ENCODE peak calls at places on chromosomes 16 and 17, in six cellular contexts. V is upper lobe of right lung; I is activated T-helper 17 cell treated with anti-CD3 and anti-CD28 coated beads, Interleukin-2, amount 50 U/mL, for 72 hours; C is pancreas; X is gastroesophageal sphincter; Z is HepG2. Q is an unnamed sample.

GRCh38 chr16:54630284-54630967 is 300.2 kb upstream of the IRX5 start:
- ATAC-seq in V (no peak), I (no peak), C (no peak), Z (no peak), X (no peak), Q (no peak)

GRCh38 chr16:4574919-4575705 is 19.0 kb downstream of the C16orf96 start:
- ATAC-seq in X (no peak), V (peak), Z (peak), I (no peak), C (peak), Q (no peak)

GRCh38 chr17:38749222-38750043 is 1.3 kb upstream of the PCGF2 start:
- ATAC-seq in X (peak), Z (peak), C (peak), I (no peak), V (peak), Q (peak)

GRCh38 chr16:981695-982151 is at the start of gene SOX8:
- ATAC-seq in V (no peak), I (peak), C (no peak), Z (no peak), X (peak), Q (no peak)

GRCh38 chr17:66557193-66557592 is 254.8 kb downstream of the PRKCA start:
- ATAC-seq in C (no peak), V (no peak), Z (no peak), I (peak), X (no peak), Q (no peak)

GRCh38 chr16:84928679-84929420 is 82.5 kb downstream of the ZDHHC7 start:
- ATAC-seq in X (peak), I (no peak), Z (no peak), V (peak), C (peak), Q (peak)

GRCh38 chr17:81429813-81430510 is 34.7 kb downstream of the BAHCC1 start:
- ATAC-seq in I (no peak), X (peak), Z (no peak), C (peak), V (no peak), Q (peak)

GRCh38 chr16:73232555-73233422 is 184.9 kb upstream of the ZFHX3 start:
- ATAC-seq in X (peak), I (no peak), Z (peak), V (no peak), C (peak), Q (no peak)

GRCh38 chr16:13634921-13635320 is 285.0 kb upstream of the ERCC4 start:
- ATAC-seq in I (no peak), V (no peak), X (no peak), Z (no peak), C (no peak), Q (no peak)

GRCh38 chr17:41340934-41341861 is 9.4 kb downstream of the KRT33A start:
- ATAC-seq in C (no peak), X (no peak), V (no peak), Z (no peak), I (peak), Q (no peak)

GRCh38 chr16:49638696-49639629 is 216.9 kb downstream of the ZNF423 start:
- ATAC-seq in C (no peak), X (peak), I (no peak), Z (peak), V (peak), Q (no peak)

GRCh38 chr17:76924345-76925332 is 56.4 kb downstream of the MGAT5B start:
- ATAC-seq in V (no peak), C (no peak), X (no peak), Z (peak), I (no peak), Q (no peak)

GRCh38 chr16:4313563-4314531 is 2.0 kb upstream of the GLIS2 start:
- ATAC-seq in X (no peak), Z (peak), V (peak), C (peak), I (no peak), Q (no peak)

GRCh38 chr17:7720125-7720524 is 2.6 kb downstream of the DNAH2 start:
- ATAC-seq in V (no peak), Z (no peak), X (no peak), I (no peak), C (no peak), Q (no peak)

GRCh38 chr16:49354101-49354500 is 19.5 kb upstream of the C16orf78 start:
- ATAC-seq in X (no peak), Z (no peak), I (no peak), C (no peak), V (no peak), Q (no peak)

GRCh38 chr17:64081802-64082799 is 47.8 kb downstream of the ERN1 start:
- ATAC-seq in I (peak), C (peak), X (peak), V (peak), Z (peak), Q (peak)

GRCh38 chr17:63452091-63452978 is 6.2 kb upstream of the CYB561 start:
- ATAC-seq in C (no peak), V (no peak), Z (peak), X (no peak), I (no peak), Q (no peak)

Q was measured in esophagus mucosa.